ENCODE peak calls at places on chromosomes 2 and 18, in five cellular contexts. B, Y, G, L and K are unnamed samples.

GRCh38 chr2:25528173-25528572 is 145.2 kb downstream of the DTNB start:
- DNase-seq in B (no peak), Y (no peak), G (no peak), L (peak; percentile 50), K (no peak)

GRCh38 chr2:117087565-117088291 is 726.8 kb upstream of the DDX18 start:
- DNase-seq in B (no peak), Y (no peak), G (no peak), L (no peak), K (no peak)

GRCh38 chr18:50398947-50399346 is 24.1 kb downstream of the SKA1 start:
- DNase-seq in B (no peak), Y (no peak), G (peak; percentile 14), L (no peak), K (no peak)

GRCh38 chr2:142020368-142020767 is 110.4 kb downstream of the LRP1B start:
- DNase-seq in B (no peak), Y (no peak), G (no peak), L (no peak), K (no peak)

GRCh38 chr18:73987247-73987980 is 160.2 kb downstream of the FBXO15 start:
- DNase-seq in B (no peak), Y (no peak), G (no peak), L (peak; percentile 46), K (no peak)

GRCh38 chr2:45813003-45813601 is 161.6 kb downstream of the PRKCE start:
- DNase-seq in B (no peak), Y (no peak), G (no peak), L (peak; percentile 38), K (peak; percentile 87)

GRCh38 chr2:47535991-47536390 is 133.0 kb downstream of the MSH2 start:
- DNase-seq in B (no peak), Y (no peak), G (no peak), L (peak; percentile 36), K (no peak)

GRCh38 chr18:3247243-3248061 is at the start of gene MYL12A:
- DNase-seq in B (peak; percentile 77), Y (peak; percentile 57), G (peak; percentile 95), L (peak; percentile 98), K (peak; percentile 94)

GRCh38 chr18:76493213-76494107 is 1.6 kb downstream of the ZNF516 start:
- DNase-seq in B (no peak), Y (no peak), G (no peak), L (peak; percentile 72), K (peak; percentile 88)

GRCh38 chr2:218501665-218502064 is 66.5 kb downstream of the USP37 start:
- DNase-seq in B (no peak), Y (no peak), G (peak; percentile 28), L (peak; percentile 9), K (no peak)

GRCh38 chr18:74745658-74746403 is 148.2 kb downstream of the ZNF407 start:
- DNase-seq in B (no peak), Y (no peak), G (no peak), L (peak; percentile 65), K (no peak)

GRCh38 chr2:201406077-201406662 is 45.1 kb downstream of the TRAK2 start:
- DNase-seq in B (no peak), Y (no peak), G (no peak), L (peak; percentile 84), K (no peak)

GRCh38 chr2:174014699-174015070 is 49.5 kb upstream of the SP3 start:
- DNase-seq in B (no peak), Y (peak; percentile 21), G (no peak), L (no peak), K (peak; percentile 60)

GRCh38 chr2:64698068-64698645 is 44.4 kb upstream of the SERTAD2 start:
- DNase-seq in B (no peak), Y (no peak), G (no peak), L (no peak), K (no peak)

GRCh38 chr18:13565228-13565627 is 161.1 kb downstream of the FAM210A start:
- DNase-seq in B (no peak), Y (no peak), G (no peak), L (no peak), K (no peak)

GRCh38 chr2:10221976-10222870 is 80.5 kb upstream of the HPCAL1 start:
- DNase-seq in B (no peak), Y (no peak), G (no peak), L (no peak), K (no peak)

GRCh38 chr2:39381653-39382052 is 55.4 kb downstream of the MAP4K3 start:
- DNase-seq in B (no peak), Y (no peak), G (peak; percentile 28), L (no peak), K (no peak)

GRCh38 chr2:39379643-39380524 is 57.2 kb downstream of the MAP4K3 start:
- DNase-seq in B (no peak), Y (peak; percentile 9), G (no peak), L (peak; percentile 39), K (peak; percentile 45)

GRCh38 chr2:109098251-109098920 is 30.6 kb upstream of the SH3RF3 start:
- DNase-seq in B (no peak), Y (no peak), G (no peak), L (no peak), K (no peak)

GRCh38 chr2:15259356-15259756 is 301.8 kb downstream of the NBAS start:
- DNase-seq in B (no peak), Y (peak; percentile 52), G (peak; percentile 52), L (no peak), K (peak; percentile 84)

GRCh38 chr2:135074216-135074615 is 22.1 kb downstream of the RAB3GAP1 start:
- DNase-seq in B (no peak), Y (no peak), G (no peak), L (no peak), K (no peak)

GRCh38 chr2:206423147-206423546 is 20.2 kb upstream of the ADAM23 start:
- DNase-seq in B (no peak), Y (no peak), G (peak; percentile 76), L (no peak), K (no peak)

GRCh38 chr2:102698369-102699111 is 63.3 kb upstream of the TMEM182 start:
- DNase-seq in B (no peak), Y (no peak), G (no peak), L (no peak), K (no peak)

GRCh38 chr2:134320930-134321329 is 67.1 kb downstream of the MGAT5 start:
- DNase-seq in B (no peak), Y (no peak), G (no peak), L (no peak), K (no peak)